ENCODE peak calls at places on chromosomes 13 and 19, in nine cellular contexts. One of them, this sample, is unnamed.

GRCh38 chr13:100646030-100646673 is 28.4 kb downstream of the TMTC4 start:
- DNase-seq in left ventricle myocardium inferior: no peak
- DNase-seq in stomach: peak
- DNase-seq in choroid plexus epithelial cell: peak
- DNase-seq in heart left ventricle: no peak
- DNase-seq in AG09309: no peak
- DNase-seq in CD8-positive, alpha-beta T cell: no peak
- DNase-seq in fibroblast of the aortic adventitia: peak
- DNase-seq in right lobe of liver: no peak
- DNase-seq in this sample: peak

GRCh38 chr19:48510421-48511268 is 990 bp downstream of the LMTK3 start:
- DNase-seq in choroid plexus epithelial cell: peak
- DNase-seq in heart left ventricle: peak
- DNase-seq in left ventricle myocardium inferior: peak
- DNase-seq in stomach: peak
- DNase-seq in CD8-positive, alpha-beta T cell: peak
- DNase-seq in AG09309: no peak
- DNase-seq in fibroblast of the aortic adventitia: peak
- DNase-seq in right lobe of liver: peak
- DNase-seq in this sample: peak

GRCh38 chr13:23505007-23505406 is 65.2 kb upstream of the TNFRSF19 start:
- DNase-seq in heart left ventricle: peak
- DNase-seq in choroid plexus epithelial cell: peak
- DNase-seq in AG09309: no peak
- DNase-seq in right lobe of liver: no peak
- DNase-seq in left ventricle myocardium inferior: peak
- DNase-seq in fibroblast of the aortic adventitia: peak
- DNase-seq in stomach: no peak
- DNase-seq in CD8-positive, alpha-beta T cell: no peak
- DNase-seq in this sample: peak

GRCh38 chr19:40348961-40349507 is 539 bp downstream of the PLD3 start:
- DNase-seq in left ventricle myocardium inferior: no peak
- DNase-seq in fibroblast of the aortic adventitia: peak
- DNase-seq in AG09309: peak
- DNase-seq in CD8-positive, alpha-beta T cell: no peak
- DNase-seq in heart left ventricle: no peak
- DNase-seq in stomach: no peak
- DNase-seq in choroid plexus epithelial cell: peak
- DNase-seq in right lobe of liver: no peak
- DNase-seq in this sample: peak

GRCh38 chr19:13100031-13100588 is 2.5 kb downstream of the LYL1 start:
- DNase-seq in left ventricle myocardium inferior: no peak
- DNase-seq in right lobe of liver: no peak
- DNase-seq in AG09309: no peak
- DNase-seq in CD8-positive, alpha-beta T cell: peak
- DNase-seq in stomach: no peak
- DNase-seq in heart left ventricle: no peak
- DNase-seq in fibroblast of the aortic adventitia: no peak
- DNase-seq in choroid plexus epithelial cell: no peak
- DNase-seq in this sample: no peak

GRCh38 chr13:23554000-23554399 is 16.2 kb upstream of the TNFRSF19 start:
- DNase-seq in left ventricle myocardium inferior: no peak
- DNase-seq in fibroblast of the aortic adventitia: no peak
- DNase-seq in stomach: no peak
- DNase-seq in AG09309: no peak
- DNase-seq in choroid plexus epithelial cell: no peak
- DNase-seq in right lobe of liver: no peak
- DNase-seq in CD8-positive, alpha-beta T cell: no peak
- DNase-seq in heart left ventricle: no peak
- DNase-seq in this sample: no peak

GRCh38 chr13:97250560-97250959 is 28.4 kb downstream of the MBNL2 start:
- DNase-seq in heart left ventricle: no peak
- DNase-seq in AG09309: no peak
- DNase-seq in stomach: no peak
- DNase-seq in right lobe of liver: no peak
- DNase-seq in left ventricle myocardium inferior: no peak
- DNase-seq in CD8-positive, alpha-beta T cell: no peak
- DNase-seq in fibroblast of the aortic adventitia: peak
- DNase-seq in choroid plexus epithelial cell: peak
- DNase-seq in this sample: no peak

GRCh38 chr19:16419671-16420394 is 51.9 kb downstream of the EPS15L1 start:
- DNase-seq in fibroblast of the aortic adventitia: no peak
- DNase-seq in choroid plexus epithelial cell: no peak
- DNase-seq in AG09309: no peak
- DNase-seq in CD8-positive, alpha-beta T cell: no peak
- DNase-seq in stomach: no peak
- DNase-seq in left ventricle myocardium inferior: no peak
- DNase-seq in heart left ventricle: no peak
- DNase-seq in right lobe of liver: no peak
- DNase-seq in this sample: no peak

GRCh38 chr13:30376426-30377311 is 45.6 kb upstream of the UBE2L5 start:
- DNase-seq in AG09309: no peak
- DNase-seq in CD8-positive, alpha-beta T cell: peak
- DNase-seq in choroid plexus epithelial cell: no peak
- DNase-seq in stomach: peak
- DNase-seq in right lobe of liver: no peak
- DNase-seq in fibroblast of the aortic adventitia: no peak
- DNase-seq in heart left ventricle: no peak
- DNase-seq in left ventricle myocardium inferior: no peak
- DNase-seq in this sample: no peak

GRCh38 chr19:45717983-45718650 is 12.6 kb downstream of the FBXO46 start:
- DNase-seq in fibroblast of the aortic adventitia: no peak
- DNase-seq in stomach: no peak
- DNase-seq in AG09309: no peak
- DNase-seq in CD8-positive, alpha-beta T cell: no peak
- DNase-seq in choroid plexus epithelial cell: peak
- DNase-seq in right lobe of liver: no peak
- DNase-seq in left ventricle myocardium inferior: no peak
- DNase-seq in heart left ventricle: no peak
- DNase-seq in this sample: no peak

GRCh38 chr13:82344867-82345266 is 1537.4 kb downstream of the SLITRK1 start:
- DNase-seq in fibroblast of the aortic adventitia: no peak
- DNase-seq in stomach: no peak
- DNase-seq in left ventricle myocardium inferior: no peak
- DNase-seq in heart left ventricle: no peak
- DNase-seq in AG09309: no peak
- DNase-seq in choroid plexus epithelial cell: no peak
- DNase-seq in CD8-positive, alpha-beta T cell: no peak
- DNase-seq in right lobe of liver: no peak
- DNase-seq in this sample: no peak

GRCh38 chr19:18392417-18392816 is 5.0 kb downstream of the LRRC25 start:
- DNase-seq in choroid plexus epithelial cell: no peak
- DNase-seq in heart left ventricle: no peak
- DNase-seq in right lobe of liver: peak
- DNase-seq in left ventricle myocardium inferior: peak
- DNase-seq in AG09309: no peak
- DNase-seq in CD8-positive, alpha-beta T cell: no peak
- DNase-seq in fibroblast of the aortic adventitia: no peak
- DNase-seq in stomach: peak
- DNase-seq in this sample: peak

GRCh38 chr13:93635687-93636086 is 409.1 kb downstream of the GPC6 start:
- DNase-seq in right lobe of liver: no peak
- DNase-seq in fibroblast of the aortic adventitia: peak
- DNase-seq in CD8-positive, alpha-beta T cell: no peak
- DNase-seq in left ventricle myocardium inferior: no peak
- DNase-seq in choroid plexus epithelial cell: peak
- DNase-seq in stomach: no peak
- DNase-seq in AG09309: peak
- DNase-seq in heart left ventricle: no peak
- DNase-seq in this sample: peak

GRCh38 chr13:112131740-112132113 is 64.8 kb downstream of the SOX1 start:
- DNase-seq in stomach: peak
- DNase-seq in right lobe of liver: no peak
- DNase-seq in fibroblast of the aortic adventitia: no peak
- DNase-seq in heart left ventricle: no peak
- DNase-seq in AG09309: no peak
- DNase-seq in CD8-positive, alpha-beta T cell: no peak
- DNase-seq in choroid plexus epithelial cell: no peak
- DNase-seq in left ventricle myocardium inferior: no peak
- DNase-seq in this sample: no peak

GRCh38 chr13:110521946-110522345 is 39.6 kb downstream of the RAB20 start:
- DNase-seq in fibroblast of the aortic adventitia: no peak
- DNase-seq in left ventricle myocardium inferior: no peak
- DNase-seq in AG09309: no peak
- DNase-seq in heart left ventricle: no peak
- DNase-seq in CD8-positive, alpha-beta T cell: no peak
- DNase-seq in choroid plexus epithelial cell: no peak
- DNase-seq in right lobe of liver: no peak
- DNase-seq in stomach: no peak
- DNase-seq in this sample: no peak

GRCh38 chr13:89115307-89115706 is 1444.1 kb downstream of the SLITRK5 start:
- DNase-seq in right lobe of liver: no peak
- DNase-seq in heart left ventricle: no peak
- DNase-seq in left ventricle myocardium inferior: no peak
- DNase-seq in stomach: no peak
- DNase-seq in AG09309: no peak
- DNase-seq in fibroblast of the aortic adventitia: no peak
- DNase-seq in choroid plexus epithelial cell: no peak
- DNase-seq in CD8-positive, alpha-beta T cell: no peak
- DNase-seq in this sample: no peak
- TF ChIP-seq CTCF in right lobe of liver: no peak
- TF ChIP-seq CTCF in heart left ventricle: no peak
- TF ChIP-seq CTCF in left ventricle myocardium inferior: no peak
- TF ChIP-seq CTCF in stomach: no peak
- TF ChIP-seq CTCF in AG09309: peak
- TF ChIP-seq CTCF in fibroblast of the aortic adventitia: peak
- TF ChIP-seq CTCF in choroid plexus epithelial cell: peak
- TF ChIP-seq CTCF in CD8-positive, alpha-beta T cell: no peak
- TF ChIP-seq CTCF in this sample: peak

DNA sequence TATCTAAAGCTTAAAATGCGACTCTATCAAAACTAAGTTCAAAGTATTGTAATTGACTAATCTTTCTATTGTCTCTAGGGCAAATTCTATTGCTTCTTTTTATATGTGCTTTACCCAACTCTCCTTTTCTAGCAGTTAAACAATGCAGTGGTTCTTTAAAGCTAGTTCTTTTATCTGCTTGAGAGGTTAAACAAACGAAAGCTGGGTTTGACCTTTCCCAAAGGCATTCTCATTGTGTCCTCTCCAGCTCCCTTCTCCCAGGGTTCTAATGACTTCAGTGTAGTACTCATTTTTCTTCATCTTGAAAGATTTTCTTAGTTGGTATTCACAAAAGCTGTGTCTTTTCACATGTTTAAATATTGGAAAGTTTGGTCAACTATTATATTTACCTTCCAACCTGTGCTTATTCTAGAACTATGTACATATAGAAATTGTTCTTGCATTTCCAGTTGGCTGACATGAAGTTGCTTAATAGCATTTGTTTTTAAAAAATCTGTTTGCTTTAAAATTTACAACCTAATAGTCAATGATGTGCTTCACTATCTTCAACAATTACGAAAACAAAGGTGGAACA is 1.5 kb downstream of the WASF3 start:
- DNase-seq in fibroblast of the aortic adventitia: peak
- DNase-seq in stomach: no peak
- DNase-seq in CD8-positive, alpha-beta T cell: no peak
- DNase-seq in left ventricle myocardium inferior: no peak
- DNase-seq in heart left ventricle: no peak
- DNase-seq in AG09309: no peak
- DNase-seq in choroid plexus epithelial cell: no peak
- DNase-seq in right lobe of liver: no peak
- DNase-seq in this sample: peak
- H3K4me3 ChIP-seq in fibroblast of the aortic adventitia: peak
- H3K4me3 ChIP-seq in stomach: no peak
- H3K4me3 ChIP-seq in CD8-positive, alpha-beta T cell: no peak
- H3K4me3 ChIP-seq in left ventricle myocardium inferior: peak
- H3K4me3 ChIP-seq in heart left ventricle: peak
- H3K4me3 ChIP-seq in AG09309: no peak
- H3K4me3 ChIP-seq in choroid plexus epithelial cell: peak
- H3K4me3 ChIP-seq in right lobe of liver: peak
- H3K4me3 ChIP-seq in this sample: peak

DNA sequence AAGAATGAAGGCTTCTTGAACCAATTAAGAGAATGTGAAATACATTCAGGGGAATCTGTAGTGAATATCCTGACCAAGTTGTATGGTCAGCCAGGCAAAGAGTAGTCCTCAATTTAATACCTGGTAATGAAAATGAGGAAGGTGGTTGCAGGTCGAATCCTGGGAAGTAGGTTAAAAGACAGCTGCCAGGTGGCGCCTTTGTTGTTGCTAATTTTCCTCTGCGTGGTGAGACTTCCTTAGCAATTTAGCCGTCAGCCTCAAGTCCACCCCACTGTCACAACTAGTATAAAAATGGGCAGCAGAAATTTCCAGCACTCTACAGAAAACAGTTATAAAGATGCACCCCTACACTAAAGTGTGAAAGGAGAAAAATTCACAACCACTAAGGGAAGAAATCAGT is 235.7 kb downstream of the NHLRC3 start:
- DNase-seq in left ventricle myocardium inferior: no peak
- DNase-seq in choroid plexus epithelial cell: peak
- DNase-seq in AG09309: no peak
- DNase-seq in right lobe of liver: peak
- DNase-seq in fibroblast of the aortic adventitia: peak
- DNase-seq in CD8-positive, alpha-beta T cell: no peak
- DNase-seq in stomach: peak
- DNase-seq in heart left ventricle: no peak
- DNase-seq in this sample: peak
- TF ChIP-seq CTCF in left ventricle myocardium inferior: peak
- TF ChIP-seq CTCF in choroid plexus epithelial cell: peak
- TF ChIP-seq CTCF in AG09309: peak
- TF ChIP-seq CTCF in right lobe of liver: peak
- TF ChIP-seq CTCF in fibroblast of the aortic adventitia: no peak
- TF ChIP-seq CTCF in CD8-positive, alpha-beta T cell: no peak
- TF ChIP-seq CTCF in stomach: no peak
- TF ChIP-seq CTCF in heart left ventricle: peak
- TF ChIP-seq CTCF in this sample: no peak

GRCh38 chr19:3605361-3605760 is 1.3 kb downstream of the TBXA2R start:
- DNase-seq in left ventricle myocardium inferior: no peak
- DNase-seq in stomach: no peak
- DNase-seq in heart left ventricle: no peak
- DNase-seq in choroid plexus epithelial cell: no peak
- DNase-seq in right lobe of liver: no peak
- DNase-seq in AG09309: no peak
- DNase-seq in CD8-positive, alpha-beta T cell: no peak
- DNase-seq in fibroblast of the aortic adventitia: no peak
- DNase-seq in this sample: no peak

GRCh38 chr19:3606690-3607289 is at the start of gene TBXA2R:
- DNase-seq in heart left ventricle: peak
- DNase-seq in stomach: peak
- DNase-seq in choroid plexus epithelial cell: peak
- DNase-seq in AG09309: no peak
- DNase-seq in fibroblast of the aortic adventitia: peak
- DNase-seq in right lobe of liver: peak
- DNase-seq in left ventricle myocardium inferior: peak
- DNase-seq in CD8-positive, alpha-beta T cell: peak
- DNase-seq in this sample: peak

GRCh38 chr19:3606174-3606689 is 443 bp downstream of the TBXA2R start:
- DNase-seq in right lobe of liver: peak
- DNase-seq in stomach: peak
- DNase-seq in choroid plexus epithelial cell: no peak
- DNase-seq in AG09309: no peak
- DNase-seq in fibroblast of the aortic adventitia: no peak
- DNase-seq in left ventricle myocardium inferior: no peak
- DNase-seq in heart left ventricle: no peak
- DNase-seq in CD8-positive, alpha-beta T cell: peak
- DNase-seq in this sample: no peak

GRCh38 chr19:3604987-3605343 is 1.7 kb downstream of the TBXA2R start:
- DNase-seq in right lobe of liver: no peak
- DNase-seq in fibroblast of the aortic adventitia: no peak
- DNase-seq in CD8-positive, alpha-beta T cell: peak
- DNase-seq in stomach: no peak
- DNase-seq in left ventricle myocardium inferior: no peak
- DNase-seq in choroid plexus epithelial cell: no peak
- DNase-seq in AG09309: no peak
- DNase-seq in heart left ventricle: no peak
- DNase-seq in this sample: no peak

GRCh38 chr19:3605770-3606169 is 905 bp downstream of the TBXA2R start:
- DNase-seq in AG09309: no peak
- DNase-seq in stomach: no peak
- DNase-seq in heart left ventricle: no peak
- DNase-seq in fibroblast of the aortic adventitia: peak
- DNase-seq in choroid plexus epithelial cell: no peak
- DNase-seq in left ventricle myocardium inferior: no peak
- DNase-seq in right lobe of liver: no peak
- DNase-seq in CD8-positive, alpha-beta T cell: no peak
- DNase-seq in this sample: no peak
- H3K4me3 ChIP-seq in AG09309: peak
- H3K4me3 ChIP-seq in stomach: peak
- H3K4me3 ChIP-seq in heart left ventricle: peak
- H3K4me3 ChIP-seq in fibroblast of the aortic adventitia: peak
- H3K4me3 ChIP-seq in choroid plexus epithelial cell: peak
- H3K4me3 ChIP-seq in left ventricle myocardium inferior: peak
- H3K4me3 ChIP-seq in right lobe of liver: peak
- H3K4me3 ChIP-seq in CD8-positive, alpha-beta T cell: peak
- H3K4me3 ChIP-seq in this sample: peak